ENCODE peak calls at places on chromosomes 2 and 18, in six cellular contexts. O is neuronal stem cell, J is H9, S is mesenchymal stem cell, G is H1, M is trophoblast cell. R is an unnamed sample.

GRCh38 chr2:13005048-13005447 is 288.3 kb downstream of the TRIB2 start:
- DNase-seq in O (no peak), M (no peak), J (no peak), S (no peak), G (no peak), R (no peak)

GRCh38 chr2:182952741-182953450 is 85.4 kb downstream of the NCKAP1 start:
- DNase-seq in O (no peak), M (no peak), G (no peak), J (no peak), S (peak; percentile 70), R (peak; percentile 82)

GRCh38 chr2:182542501-182543258 is 115.8 kb upstream of the PDE1A start:
- DNase-seq in S (peak; percentile 53), M (no peak), G (no peak), O (no peak), J (no peak), R (peak; percentile 65)

GRCh38 chr2:208359632-208359986 is 47.0 kb upstream of the PTH2R start:
- DNase-seq in M (no peak), O (no peak), G (no peak), J (peak; percentile 88), S (no peak), R (no peak)

GRCh38 chr18:10490401-10491289 is 35.2 kb upstream of the NAPG start:
- DNase-seq in S (no peak), M (peak; percentile 61), J (peak; percentile 86), O (no peak), G (no peak), R (no peak)

GRCh38 chr2:138767101-138767500 is 13.1 kb downstream of the NXPH2 start:
- DNase-seq in J (no peak), S (no peak), M (no peak), O (no peak), G (no peak), R (no peak)

GRCh38 chr2:145168091-145168490 is 648.2 kb upstream of the ZEB2 start:
- DNase-seq in J (no peak), M (no peak), O (no peak), G (no peak), S (no peak), R (no peak)

GRCh38 chr2:197089659-197090058 is 163.2 kb upstream of the PGAP1 start:
- DNase-seq in O (no peak), S (no peak), G (no peak), M (peak; percentile 26), J (no peak), R (no peak)

GRCh38 chr2:172647439-172647838 is 88.2 kb upstream of the RAPGEF4 start:
- DNase-seq in J (no peak), S (no peak), G (no peak), O (no peak), M (no peak), R (peak; percentile 87)

GRCh38 chr2:58939388-58939787 is 698.3 kb upstream of the FANCL start:
- DNase-seq in S (peak; percentile 95), O (no peak), M (peak; percentile 48), G (no peak), J (no peak), R (peak; percentile 90)

GRCh38 chr2:71882949-71883472 is 264.7 kb downstream of the CYP26B1 start:
- DNase-seq in M (peak; percentile 70), J (peak; percentile 22), O (no peak), S (peak; percentile 94), G (no peak), R (peak; percentile 78)

GRCh38 chr18:57587262-57587661 is 760 bp upstream of the FECH start:
- DNase-seq in S (no peak), J (no peak), O (no peak), M (no peak), G (no peak), R (no peak)

GRCh38 chr2:224442092-224442999 is 40.4 kb upstream of the FAM124B start:
- DNase-seq in M (peak; percentile 85), O (no peak), J (no peak), G (no peak), S (no peak), R (no peak)

GRCh38 chr18:70363861-70364260 is 75.0 kb downstream of the SOCS6 start:
- DNase-seq in M (no peak), J (no peak), S (no peak), O (no peak), G (no peak), R (peak; percentile 72)

GRCh38 chr18:70354771-70355170 is 65.9 kb downstream of the SOCS6 start:
- DNase-seq in S (no peak), G (no peak), J (no peak), O (no peak), M (no peak), R (no peak)

GRCh38 chr18:70362258-70362657 is 73.4 kb downstream of the SOCS6 start:
- DNase-seq in J (no peak), G (no peak), S (no peak), O (no peak), M (no peak), R (no peak)

GRCh38 chr18:70355620-70356385 is 67.0 kb downstream of the SOCS6 start:
- DNase-seq in M (peak; percentile 87), O (no peak), J (no peak), G (no peak), S (no peak), R (no peak)

DNA sequence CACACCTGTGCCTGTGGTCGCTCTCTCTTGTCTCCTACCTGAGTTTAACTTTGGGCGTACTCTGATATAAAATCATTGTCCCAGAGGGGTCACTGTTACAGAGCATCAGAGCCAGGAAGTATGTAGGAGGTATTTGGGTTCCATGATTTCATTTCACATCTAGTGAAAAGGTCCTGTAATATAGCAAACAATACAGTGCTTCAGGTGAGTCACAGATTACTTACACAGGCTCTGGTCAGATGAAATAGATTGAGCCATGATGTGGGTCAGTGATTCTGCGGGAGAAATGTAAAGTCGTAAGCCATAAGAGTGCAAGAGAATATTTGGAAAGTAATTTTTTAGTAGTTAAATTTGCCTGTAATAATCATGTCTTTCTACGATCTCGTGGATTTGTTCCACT is 70.2 kb downstream of the SOCS6 start:
- DNase-seq in S (no peak), J (no peak), G (no peak), M (peak; percentile 74), O (no peak), R (no peak)
- H4K91ac ChIP-seq in S (no peak overlapping the region), J (no peak overlapping the region), G (no peak overlapping the region), M (peak overlapping the region; percentile 77), O (no peak overlapping the region), R (peak overlapping the region; percentile 85)

GRCh38 chr18:24814521-24814920 is 354.1 kb downstream of the HRH4 start:
- DNase-seq in O (no peak), M (no peak), G (no peak), J (no peak), S (no peak), R (no peak)
- H4K91ac ChIP-seq in O (no peak overlapping the region), M (no peak overlapping the region), G (no peak overlapping the region), J (no peak overlapping the region), S (no peak overlapping the region), R (no peak overlapping the region)

DNA sequence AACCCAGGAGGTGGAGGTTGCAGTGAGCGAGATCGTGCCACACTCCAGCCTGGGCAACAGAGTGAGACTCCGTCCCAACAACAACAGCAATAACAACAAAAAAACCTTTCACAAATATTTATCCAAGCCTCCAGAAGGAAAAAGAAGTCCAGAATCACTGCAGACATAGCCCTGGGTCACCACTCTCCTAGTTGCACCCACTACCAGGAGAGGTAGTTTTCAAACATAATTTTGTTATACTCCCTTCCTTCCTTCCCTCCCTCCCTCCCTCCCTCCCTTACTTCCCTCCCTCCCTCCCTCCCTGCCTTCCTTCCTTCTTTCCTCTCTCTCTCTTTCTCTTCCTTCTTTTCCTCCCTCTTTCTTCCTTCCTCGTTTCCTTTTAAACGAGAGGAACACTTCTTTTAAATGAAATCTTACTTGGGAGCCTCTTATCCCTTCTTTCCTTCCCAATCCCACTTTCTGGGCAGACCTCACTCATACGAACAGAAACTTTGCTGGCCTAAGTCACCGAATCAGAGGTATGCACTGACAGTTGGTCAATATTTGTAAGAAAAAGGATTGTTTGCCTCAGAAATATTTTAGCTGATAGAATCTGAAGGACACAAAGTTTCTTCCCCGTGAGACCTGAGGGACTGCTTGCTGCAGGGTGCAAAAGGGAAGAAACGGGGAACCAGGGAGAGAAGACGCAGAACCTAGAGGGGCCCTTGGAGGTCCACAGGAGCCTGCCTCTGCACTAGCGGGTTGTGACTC is 88.1 kb upstream of the AGAP1 start:
- DNase-seq in M (no peak), S (no peak), G (no peak), J (no peak), O (no peak), R (no peak)
- H4K91ac ChIP-seq in M (no peak overlapping the region), S (no peak overlapping the region), G (no peak overlapping the region), J (no peak overlapping the region), O (no peak overlapping the region), R (no peak overlapping the region)

DNA sequence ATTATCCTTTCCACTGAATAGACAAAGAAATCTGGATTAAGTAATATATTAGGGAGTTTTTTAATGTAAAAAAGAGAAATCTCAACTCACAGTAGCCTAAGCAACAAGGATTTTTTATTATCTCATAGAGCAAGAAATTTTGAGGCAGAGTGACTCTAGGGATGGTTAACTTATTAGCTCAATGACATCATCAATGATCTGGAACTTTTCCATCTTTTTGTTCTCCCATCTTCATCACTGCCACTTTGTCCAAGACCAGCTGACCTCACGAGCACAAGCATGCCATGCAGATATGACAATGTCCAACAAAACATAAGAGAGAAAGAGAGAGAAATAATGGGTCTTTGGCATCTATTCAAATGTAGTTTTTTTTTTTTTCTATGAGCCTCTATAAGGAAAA is 211.7 kb upstream of the RND3 start:
- DNase-seq in M (no peak), J (no peak), O (no peak), S (no peak), G (no peak), R (no peak)
- H4K91ac ChIP-seq in M (no peak overlapping the region), J (no peak overlapping the region), O (no peak overlapping the region), S (no peak overlapping the region), G (no peak overlapping the region), R (no peak overlapping the region)

DNA sequence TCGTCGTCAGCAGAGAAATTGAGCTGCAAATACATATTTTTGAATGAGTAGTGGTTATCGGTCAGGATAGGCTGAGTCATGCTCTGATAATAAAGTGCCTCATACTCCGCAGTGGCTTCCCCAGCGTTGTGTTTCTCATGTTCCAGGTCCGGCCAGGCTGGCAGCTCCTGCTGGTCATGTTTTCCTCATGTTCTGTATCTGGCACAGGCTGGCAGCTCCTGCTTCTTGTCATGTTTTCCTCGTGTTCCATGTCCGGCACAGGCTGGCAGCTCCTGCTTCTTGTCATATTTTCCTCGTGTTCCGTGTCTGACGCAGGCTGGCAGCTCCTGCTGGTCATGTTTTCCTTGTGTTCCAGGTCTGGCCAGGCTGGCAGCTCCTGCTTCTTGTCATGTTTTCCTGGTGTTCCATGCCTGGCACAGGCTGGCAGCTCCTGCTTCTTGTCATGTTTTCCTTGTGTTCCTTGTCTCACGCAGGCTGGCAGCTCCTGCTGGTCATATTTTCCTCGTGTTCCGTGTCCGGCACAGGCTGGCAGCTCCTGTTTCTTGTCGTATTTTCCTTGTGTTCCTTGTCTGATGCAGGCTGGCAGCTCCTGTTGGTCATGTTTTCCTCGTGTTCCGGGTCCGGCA is 148.9 kb downstream of the ATP9B start:
- DNase-seq in J (no peak), M (no peak), S (no peak), O (no peak), G (no peak), R (no peak)
- H4K91ac ChIP-seq in J (no peak overlapping the region), M (no peak overlapping the region), S (no peak overlapping the region), O (no peak overlapping the region), G (no peak overlapping the region), R (no peak overlapping the region)

DNA sequence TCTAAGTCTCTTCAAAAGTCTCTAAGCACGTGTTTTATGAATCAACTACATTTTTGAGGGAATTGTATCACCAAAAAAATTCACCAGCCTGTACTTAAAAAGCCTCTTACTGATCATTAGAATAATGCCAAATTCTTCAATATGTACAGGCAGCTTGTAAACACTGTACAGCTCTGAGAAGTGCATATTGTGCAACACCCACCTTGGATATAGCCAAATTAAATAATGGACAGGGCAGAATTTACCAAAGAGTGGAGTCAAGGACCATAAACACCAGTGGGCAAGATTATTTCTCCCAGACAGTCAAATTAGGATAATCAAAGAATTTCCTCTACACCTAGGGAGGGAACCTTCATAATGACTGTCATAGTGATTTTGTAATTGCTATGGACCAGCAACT is 338.2 kb downstream of the NR4A2 start:
- DNase-seq in J (no peak), M (no peak), G (no peak), S (no peak), O (no peak), R (no peak)
- H4K91ac ChIP-seq in J (no peak overlapping the region), M (no peak overlapping the region), G (no peak overlapping the region), S (no peak overlapping the region), O (no peak overlapping the region), R (no peak overlapping the region)

R was measured in IMR-90.